ENCODE peak calls at places on chromosomes 12 and 14, in six cellular contexts. I is astrocyte, B is AG09309, Z is thyroid gland, S is HFF-Myc, O is cardiac muscle cell. P is an unnamed sample.
A peak's percentile ranks its signal among the peaks of the same experiment; 100 is the strongest.

GRCh38 chr12:114679452-114679875 is 4.5 kb downstream of the TBX3 start:
- DNase-seq in O (no peak), B (no peak), Z (no peak), S (no peak), I (no peak), P (no peak)

GRCh38 chr14:22887990-22888378 is 5.0 kb downstream of the REM2 start:
- DNase-seq in Z (no peak), S (no peak), I (no peak), O (no peak), B (no peak), P (no peak)

GRCh38 chr12:99387661-99388060 is 259.9 kb upstream of the GARIN6 start:
- DNase-seq in I (peak; percentile 26), B (no peak), S (no peak), O (no peak), Z (no peak), P (no peak)

GRCh38 chr12:52946334-52946733 is 2.6 kb upstream of the KRT18 start:
- DNase-seq in S (no peak), I (no peak), B (no peak), Z (no peak), O (no peak), P (no peak)

GRCh38 chr12:96060041-96060440 is 24.7 kb upstream of the LTA4H start:
- DNase-seq in O (no peak), I (no peak), Z (no peak), B (no peak), S (no peak), P (no peak)

GRCh38 chr12:116759783-116760581 is 21.9 kb downstream of the RNFT2 start:
- DNase-seq in S (no peak), I (no peak), O (peak; percentile 8), Z (peak; percentile 29), B (no peak), P (peak; percentile 74)

GRCh38 chr12:11209098-11209497 is 22.4 kb upstream of the TAS2R42 start:
- DNase-seq in S (no peak), I (no peak), B (no peak), O (peak; percentile 15), Z (no peak), P (no peak)

GRCh38 chr12:49987620-49988303 is 15.0 kb downstream of the AQP6 start:
- DNase-seq in B (no peak), I (no peak), O (no peak), Z (no peak), S (no peak), P (no peak)

GRCh38 chr12:104751024-104751570 is 207.0 kb downstream of the SLC41A2 start:
- DNase-seq in O (no peak), Z (no peak), S (no peak), I (no peak), B (no peak), P (no peak)

GRCh38 chr12:26636710-26637328 is 196.2 kb downstream of the ITPR2 start:
- DNase-seq in I (peak; percentile 81), B (no peak), Z (no peak), O (no peak), S (peak; percentile 33), P (no peak)

GRCh38 chr14:56085471-56085870 is 32.7 kb upstream of the PELI2 start:
- DNase-seq in I (no peak), Z (no peak), B (no peak), O (no peak), S (no peak), P (no peak)

GRCh38 chr12:64091186-64091585 is 130.9 kb downstream of the KICS2 start:
- DNase-seq in O (no peak), B (no peak), S (no peak), Z (no peak), I (no peak), P (no peak)

GRCh38 chr12:108332791-108333382 is 6.2 kb downstream of the CMKLR1 start:
- DNase-seq in I (no peak), S (no peak), B (no peak), Z (peak; percentile 12), O (no peak), P (no peak)

GRCh38 chr12:32877670-32878459 is 18.7 kb downstream of the PKP2 start:
- DNase-seq in Z (peak; percentile 39), I (no peak), S (no peak), O (peak; percentile 48), B (no peak), P (no peak)

GRCh38 chr12:89343127-89343526 is 9.2 kb downstream of the DUSP6 start:
- DNase-seq in O (no peak), I (no peak), B (no peak), Z (peak; percentile 25), S (no peak), P (no peak)

GRCh38 chr14:75689012-75689411 is 28.0 kb downstream of the TTLL5 start:
- DNase-seq in S (peak; percentile 2), Z (no peak), I (peak; percentile 26), B (peak; percentile 18), O (no peak), P (no peak)

GRCh38 chr14:101763941-101764709 is 2.6 kb downstream of the PPP2R5C start:
- DNase-seq in I (no peak), O (no peak), Z (peak; percentile 72), S (no peak), B (no peak), P (no peak)

GRCh38 chr14:53953828-53954550 is 2.6 kb downstream of the BMP4 start:
- DNase-seq in B (no peak), O (peak; percentile 65), S (no peak), Z (peak; percentile 59), I (peak; percentile 39), P (peak; percentile 52)

GRCh38 chr12:101698782-101699347 is 1.4 kb downstream of the CHPT1 start:
- DNase-seq in S (no peak), O (no peak), Z (peak; percentile 34), I (peak; percentile 13), B (no peak), P (peak; percentile 29)

GRCh38 chr12:120767071-120768024 is 41.7 kb downstream of the ACADS start:
- DNase-seq in S (no peak), Z (peak; percentile 81), I (no peak), O (no peak), B (no peak), P (no peak)

GRCh38 chr14:96126783-96127271 is 77.8 kb upstream of the BDKRB2 start:
- DNase-seq in O (no peak), I (no peak), Z (peak; percentile 59), S (no peak), B (no peak), P (no peak)
- H3K4me3 ChIP-seq in O (no peak overlapping the region), I (no peak overlapping the region), Z (no peak overlapping the region), S (no peak overlapping the region), B (no peak overlapping the region), P (no peak overlapping the region)

DNA sequence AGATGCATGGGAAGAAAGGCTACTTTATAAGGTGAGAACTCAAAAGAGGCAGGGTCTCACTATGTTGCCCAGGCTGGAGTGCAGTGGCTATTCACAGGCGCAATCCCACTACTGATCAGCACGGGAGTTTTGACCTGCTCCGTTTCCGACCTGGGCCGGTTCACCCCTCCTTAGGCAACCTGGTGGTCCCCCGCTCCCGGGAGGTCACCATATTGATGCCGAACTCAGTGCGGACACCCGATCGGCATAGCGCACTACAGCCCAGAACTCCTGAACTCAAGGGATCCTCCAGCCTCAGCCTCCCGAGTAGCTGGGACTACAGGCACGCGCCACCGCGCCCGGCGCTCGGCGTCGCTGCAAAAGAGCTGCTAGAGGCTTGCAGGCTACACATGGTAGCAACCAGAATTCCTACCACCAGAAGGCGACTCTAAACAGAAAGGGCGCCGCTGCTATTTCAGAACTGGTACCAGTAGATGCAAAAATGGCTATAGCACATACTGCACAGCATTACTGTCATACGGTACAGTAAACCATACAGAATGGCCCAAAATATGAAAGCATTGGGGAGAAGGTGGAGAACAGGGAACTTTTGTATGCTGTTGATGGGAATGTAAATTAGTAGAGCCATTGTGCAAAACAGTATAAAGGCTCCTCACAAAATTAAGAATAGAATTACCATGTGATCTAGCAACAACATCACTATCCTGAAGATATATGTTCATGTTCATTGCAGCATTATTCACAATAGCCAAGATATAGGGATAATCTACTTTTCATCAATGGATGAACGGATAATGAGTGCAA is 1.2 kb upstream of the NEMF start:
- DNase-seq in S (peak; percentile 68), I (peak; percentile 64), B (peak; percentile 46), Z (peak; percentile 68), O (peak; percentile 88), P (peak; percentile 52)
- H3K4me3 ChIP-seq in S (no peak overlapping the region), I (peak overlapping the region; percentile 14), B (peak overlapping the region; percentile 87), Z (no peak overlapping the region), O (peak overlapping the region; percentile 58), P (no peak overlapping the region)

GRCh38 chr12:29220632-29221336 is 71.7 kb downstream of the FAR2 start:
- DNase-seq in O (no peak), I (no peak), S (no peak), B (no peak), Z (no peak), P (no peak)
- H3K4me3 ChIP-seq in O (no peak overlapping the region), I (no peak overlapping the region), S (no peak overlapping the region), B (no peak overlapping the region), Z (no peak overlapping the region), P (no peak overlapping the region)

GRCh38 chr14:51094901-51095853 is at the start of gene TRIM9:
- DNase-seq in S (peak; percentile 70), Z (peak; percentile 92), I (peak; percentile 94), O (peak; percentile 99), B (peak; percentile 86), P (peak; percentile 99)

GRCh38 chr14:51097287-51097686 is 2.4 kb upstream of the TRIM9 start:
- DNase-seq in B (no peak), I (no peak), Z (no peak), O (no peak), S (no peak), P (no peak)

GRCh38 chr14:51096870-51097269 is 2.0 kb upstream of the TRIM9 start:
- DNase-seq in O (no peak), B (no peak), S (no peak), Z (no peak), I (no peak), P (no peak)

GRCh38 chr14:51094282-51094821 is 553 bp downstream of the TRIM9 start:
- DNase-seq in O (peak; percentile 32), I (no peak), B (no peak), Z (no peak), S (no peak), P (peak; percentile 30)

GRCh38 chr14:51095854-51096823 is 1.2 kb upstream of the TRIM9 start:
- DNase-seq in I (peak; percentile 46), O (no peak), B (no peak), Z (peak; percentile 4), S (no peak), P (peak; percentile 56)
- H3K4me3 ChIP-seq in I (peak overlapping the region; percentile 70), O (peak overlapping the region; percentile 57), B (peak overlapping the region; percentile 53), Z (peak overlapping the region; percentile 52), S (peak overlapping the region; percentile 45), P (peak overlapping the region; percentile 63)

DNA sequence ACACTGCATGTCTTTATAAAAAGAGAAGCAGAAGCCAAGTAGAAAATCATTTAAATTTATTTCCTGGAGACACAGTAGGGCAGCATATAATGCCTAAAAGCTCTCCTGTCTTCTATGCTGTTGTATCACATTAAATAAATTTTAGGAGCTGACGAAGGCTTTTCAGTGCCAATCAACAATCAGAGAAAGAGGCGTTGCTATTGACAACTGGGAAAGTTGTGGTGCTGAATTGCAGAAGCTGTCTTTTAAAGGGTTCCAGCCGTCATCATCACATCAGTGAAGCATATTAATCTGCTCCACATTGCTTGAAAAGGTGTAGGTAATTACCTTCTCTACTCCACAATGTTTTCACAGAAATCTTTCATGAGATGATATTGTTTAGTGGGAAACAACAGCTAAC is 103.9 kb downstream of the FSCB start:
- DNase-seq in B (no peak), O (no peak), S (no peak), Z (no peak), I (no peak), P (no peak)
- H3K4me3 ChIP-seq in B (no peak overlapping the region), O (no peak overlapping the region), S (no peak overlapping the region), Z (no peak overlapping the region), I (no peak overlapping the region), P (no peak overlapping the region)

GRCh38 chr12:109723311-109723791 is 9.7 kb downstream of the FAM222A start:
- DNase-seq in O (no peak), Z (peak; percentile 15), I (no peak), S (no peak), B (no peak), P (no peak)
- H3K4me3 ChIP-seq in O (no peak overlapping the region), Z (no peak overlapping the region), I (no peak overlapping the region), S (no peak overlapping the region), B (no peak overlapping the region), P (no peak overlapping the region)